ENCODE peak calls at places on chromosome 9, in seven cellular contexts. One of them, this sample, is unnamed.

GRCh38 chr9:88355166-88355565 is 33.1 kb upstream of the SPIN1 start:
- DNase-seq in mammary epithelial cell: peak; percentile 87
- DNase-seq in BE2C: no peak
- DNase-seq in IMR-90: peak; percentile 31
- DNase-seq in fibroblast of lung: peak; percentile 7
- DNase-seq in pancreas: no peak
- DNase-seq in ovary: no peak
- DNase-seq in this sample: no peak

GRCh38 chr9:136713555-136713949 is 1.2 kb downstream of the DIPK1B start:
- DNase-seq in mammary epithelial cell: no peak
- DNase-seq in BE2C: peak; percentile 72
- DNase-seq in IMR-90: no peak
- DNase-seq in fibroblast of lung: no peak
- DNase-seq in pancreas: peak; percentile 77
- DNase-seq in ovary: no peak
- DNase-seq in this sample: no peak

GRCh38 chr9:112896131-112896530 is 5.5 kb upstream of the SLC46A2 start:
- DNase-seq in mammary epithelial cell: no peak
- DNase-seq in BE2C: no peak
- DNase-seq in IMR-90: no peak
- DNase-seq in fibroblast of lung: no peak
- DNase-seq in pancreas: no peak
- DNase-seq in ovary: no peak
- DNase-seq in this sample: no peak

GRCh38 chr9:5448016-5448415 is 2.3 kb upstream of the CD274 start:
- DNase-seq in mammary epithelial cell: no peak
- DNase-seq in BE2C: no peak
- DNase-seq in IMR-90: no peak
- DNase-seq in fibroblast of lung: no peak
- DNase-seq in pancreas: no peak
- DNase-seq in ovary: no peak
- DNase-seq in this sample: no peak

GRCh38 chr9:87085521-87085920 is 138.2 kb upstream of the GAS1 start:
- DNase-seq in mammary epithelial cell: no peak
- DNase-seq in BE2C: no peak
- DNase-seq in IMR-90: no peak
- DNase-seq in fibroblast of lung: no peak
- DNase-seq in pancreas: no peak
- DNase-seq in ovary: no peak
- DNase-seq in this sample: no peak

GRCh38 chr9:35322075-35322885 is 160.5 kb downstream of the UNC13B start:
- DNase-seq in mammary epithelial cell: no peak
- DNase-seq in BE2C: no peak
- DNase-seq in IMR-90: no peak
- DNase-seq in fibroblast of lung: no peak
- DNase-seq in pancreas: no peak
- DNase-seq in ovary: no peak
- DNase-seq in this sample: peak; percentile 1

GRCh38 chr9:34374905-34375552 is 1.7 kb downstream of the MYORG start:
- DNase-seq in mammary epithelial cell: peak; percentile 37
- DNase-seq in BE2C: no peak
- DNase-seq in IMR-90: no peak
- DNase-seq in fibroblast of lung: no peak
- DNase-seq in pancreas: peak; percentile 80
- DNase-seq in ovary: no peak
- DNase-seq in this sample: no peak

GRCh38 chr9:34610434-34611206 is 1.3 kb downstream of the RPP25L start:
- DNase-seq in mammary epithelial cell: no peak
- DNase-seq in BE2C: no peak
- DNase-seq in IMR-90: no peak
- DNase-seq in fibroblast of lung: no peak
- DNase-seq in pancreas: peak; percentile 79
- DNase-seq in ovary: no peak
- DNase-seq in this sample: no peak

GRCh38 chr9:3331801-3332200 is 194.0 kb downstream of the RFX3 start:
- DNase-seq in mammary epithelial cell: no peak
- DNase-seq in BE2C: peak; percentile 22
- DNase-seq in IMR-90: no peak
- DNase-seq in fibroblast of lung: peak; percentile 11
- DNase-seq in pancreas: no peak
- DNase-seq in ovary: no peak
- DNase-seq in this sample: no peak

GRCh38 chr9:121826711-121827110 is 175.3 kb downstream of the DAB2IP start:
- DNase-seq in mammary epithelial cell: no peak
- DNase-seq in BE2C: no peak
- DNase-seq in IMR-90: no peak
- DNase-seq in fibroblast of lung: no peak
- DNase-seq in pancreas: no peak
- DNase-seq in ovary: no peak
- DNase-seq in this sample: no peak

GRCh38 chr9:125985142-125985997 is 238.2 kb downstream of the PBX3 start:
- DNase-seq in mammary epithelial cell: no peak
- DNase-seq in BE2C: no peak
- DNase-seq in IMR-90: no peak
- DNase-seq in fibroblast of lung: no peak
- DNase-seq in pancreas: no peak
- DNase-seq in ovary: no peak
- DNase-seq in this sample: no peak

GRCh38 chr9:134059661-134060395 is 8.0 kb downstream of the BRD3 start:
- DNase-seq in mammary epithelial cell: no peak
- DNase-seq in BE2C: peak; percentile 10
- DNase-seq in IMR-90: no peak
- DNase-seq in fibroblast of lung: no peak
- DNase-seq in pancreas: peak; percentile 56
- DNase-seq in ovary: no peak
- DNase-seq in this sample: peak; percentile 53

GRCh38 chr9:92657296-92658094 is 12.4 kb downstream of the IPPK start:
- DNase-seq in mammary epithelial cell: no peak
- DNase-seq in BE2C: no peak
- DNase-seq in IMR-90: no peak
- DNase-seq in fibroblast of lung: no peak
- DNase-seq in pancreas: no peak
- DNase-seq in ovary: no peak
- DNase-seq in this sample: no peak

GRCh38 chr9:119500072-119500771 is 131.0 kb upstream of the BRINP1 start:
- DNase-seq in mammary epithelial cell: no peak
- DNase-seq in BE2C: no peak
- DNase-seq in IMR-90: no peak
- DNase-seq in fibroblast of lung: no peak
- DNase-seq in pancreas: no peak
- DNase-seq in ovary: no peak
- DNase-seq in this sample: no peak

GRCh38 chr9:89513836-89514235 is 15.9 kb upstream of the SEMA4D start:
- DNase-seq in mammary epithelial cell: no peak
- DNase-seq in BE2C: no peak
- DNase-seq in IMR-90: no peak
- DNase-seq in fibroblast of lung: no peak
- DNase-seq in pancreas: no peak
- DNase-seq in ovary: no peak
- DNase-seq in this sample: no peak

GRCh38 chr9:128723352-128723865 is 518 bp downstream of the ZDHHC12 start:
- DNase-seq in mammary epithelial cell: no peak
- DNase-seq in BE2C: no peak
- DNase-seq in IMR-90: no peak
- DNase-seq in fibroblast of lung: no peak
- DNase-seq in pancreas: no peak
- DNase-seq in ovary: no peak
- DNase-seq in this sample: no peak

GRCh38 chr9:81031422-81032029 is 657.8 kb downstream of the TLE1 start:
- DNase-seq in mammary epithelial cell: peak; percentile 70
- DNase-seq in BE2C: no peak
- DNase-seq in IMR-90: peak; percentile 15
- DNase-seq in fibroblast of lung: no peak
- DNase-seq in pancreas: no peak
- DNase-seq in ovary: no peak
- DNase-seq in this sample: no peak

GRCh38 chr9:110427497-110428104 is 89.9 kb upstream of the TXNDC8 start:
- DNase-seq in mammary epithelial cell: peak; percentile 12
- DNase-seq in BE2C: peak; percentile 60
- DNase-seq in IMR-90: peak; percentile 28
- DNase-seq in fibroblast of lung: peak; percentile 59
- DNase-seq in pancreas: no peak
- DNase-seq in ovary: no peak
- DNase-seq in this sample: peak; percentile 2

GRCh38 chr9:123201083-123201482 is 67.3 kb downstream of the STRBP start:
- DNase-seq in mammary epithelial cell: no peak
- DNase-seq in BE2C: no peak
- DNase-seq in IMR-90: no peak
- DNase-seq in fibroblast of lung: no peak
- DNase-seq in pancreas: no peak
- DNase-seq in ovary: no peak
- DNase-seq in this sample: no peak

DNA sequence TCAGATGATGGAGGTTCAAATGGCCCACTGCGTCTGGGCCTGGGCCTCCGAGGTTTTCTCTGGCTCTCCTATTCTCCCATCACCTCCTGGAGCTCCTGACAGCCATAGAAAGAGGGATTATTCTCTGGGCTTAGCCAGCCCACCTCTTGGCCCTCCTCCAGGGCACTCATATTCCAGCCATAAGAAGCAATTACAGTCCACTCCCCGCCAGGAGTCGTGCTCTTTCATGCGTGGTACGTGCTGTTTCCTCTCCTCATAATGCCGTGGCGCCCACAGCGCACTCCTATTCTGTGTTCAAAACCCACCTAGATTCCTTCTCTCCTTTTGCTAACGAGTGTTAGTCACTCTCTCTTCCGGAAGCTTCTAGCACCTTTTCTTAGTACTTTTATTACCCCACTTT is 240.8 kb upstream of the ZNF462 start:
- DNase-seq in mammary epithelial cell: no peak
- DNase-seq in BE2C: peak; percentile 78
- DNase-seq in IMR-90: no peak
- DNase-seq in fibroblast of lung: no peak
- DNase-seq in pancreas: no peak
- DNase-seq in ovary: no peak
- DNase-seq in this sample: no peak
- TF ChIP-seq CTCF in mammary epithelial cell: no peak
- TF ChIP-seq CTCF in BE2C: peak; percentile 49
- TF ChIP-seq CTCF in IMR-90: no peak
- TF ChIP-seq CTCF in fibroblast of lung: no peak
- TF ChIP-seq CTCF in pancreas: no peak
- TF ChIP-seq CTCF in ovary: no peak
- TF ChIP-seq CTCF in this sample: no peak

DNA sequence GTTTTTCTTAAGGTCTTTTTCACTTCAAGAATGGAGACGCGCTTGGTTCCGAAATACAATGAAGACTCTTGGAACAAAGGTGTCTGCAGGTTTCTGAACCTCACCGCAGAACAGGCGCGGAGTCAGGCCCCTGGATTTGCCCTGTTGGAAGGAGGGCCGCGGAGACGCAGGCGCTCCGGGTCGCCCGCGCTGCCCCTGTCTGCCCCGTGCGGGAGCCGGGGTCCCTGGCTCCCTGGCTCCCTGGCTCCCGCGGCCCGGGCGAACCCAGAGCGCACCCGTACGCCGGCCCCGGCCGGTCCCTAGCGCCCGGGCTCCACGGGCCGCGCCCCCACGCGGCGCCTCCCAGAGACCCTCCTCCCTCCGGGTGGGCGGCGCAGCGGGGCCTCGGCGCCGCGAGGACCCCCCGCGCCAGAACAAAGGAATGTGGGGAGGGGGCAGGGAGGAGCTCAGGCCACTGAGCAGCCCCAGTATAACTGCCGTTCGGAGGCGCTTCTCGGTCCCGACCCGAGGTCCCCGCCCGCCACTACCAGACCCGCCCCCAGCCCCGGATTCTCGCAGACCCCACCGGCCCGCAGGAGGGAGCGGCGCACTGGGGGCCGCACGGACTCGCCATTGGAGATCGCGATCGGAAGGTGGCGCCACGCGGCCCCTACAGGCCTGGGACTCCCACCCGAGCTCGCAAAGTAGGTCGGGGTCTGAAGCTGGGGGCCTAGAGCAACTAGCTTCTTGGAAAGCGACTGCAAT is 2.4 kb downstream of the NFIL3 start:
- DNase-seq in mammary epithelial cell: no peak
- DNase-seq in BE2C: peak; percentile 35
- DNase-seq in IMR-90: peak; percentile 62
- DNase-seq in fibroblast of lung: peak; percentile 72
- DNase-seq in pancreas: peak; percentile 75
- DNase-seq in ovary: peak; percentile 45
- DNase-seq in this sample: no peak
- H3K27me3 ChIP-seq in mammary epithelial cell: no peaks in the 10 kb centered on the region
- H3K27me3 ChIP-seq in BE2C: peaks cover 58% of the 10 kb centered on the region
- H3K27me3 ChIP-seq in IMR-90: no peaks in the 10 kb centered on the region
- H3K27me3 ChIP-seq in fibroblast of lung: no peaks in the 10 kb centered on the region
- H3K27me3 ChIP-seq in pancreas: no peaks in the 10 kb centered on the region
- H3K27me3 ChIP-seq in ovary: no peaks in the 10 kb centered on the region
- H3K27me3 ChIP-seq in this sample: peaks cover 2% of the 10 kb centered on the region

GRCh38 chr9:127388856-127389238 is 8.1 kb upstream of the SLC2A8 start:
- DNase-seq in mammary epithelial cell: no peak
- DNase-seq in BE2C: no peak
- DNase-seq in IMR-90: no peak
- DNase-seq in fibroblast of lung: no peak
- DNase-seq in pancreas: no peak
- DNase-seq in ovary: no peak
- DNase-seq in this sample: no peak
- H3K4me3 ChIP-seq in mammary epithelial cell: no peak overlapping the region
- H3K4me3 ChIP-seq in BE2C: no peak overlapping the region
- H3K4me3 ChIP-seq in IMR-90: no peak overlapping the region
- H3K4me3 ChIP-seq in fibroblast of lung: no peak overlapping the region
- H3K4me3 ChIP-seq in pancreas: no peak overlapping the region
- H3K4me3 ChIP-seq in ovary: no peak overlapping the region
- H3K4me3 ChIP-seq in this sample: no peak overlapping the region

GRCh38 chr9:15509931-15510788 is 610 bp downstream of the PSIP1 start:
- DNase-seq in mammary epithelial cell: no peak
- DNase-seq in BE2C: peak; percentile 64
- DNase-seq in IMR-90: no peak
- DNase-seq in fibroblast of lung: peak; percentile 36
- DNase-seq in pancreas: peak; percentile 79
- DNase-seq in ovary: peak; percentile 47
- DNase-seq in this sample: peak; percentile 78

GRCh38 chr9:15512204-15512603 is 1.4 kb upstream of the PSIP1 start:
- DNase-seq in mammary epithelial cell: no peak
- DNase-seq in BE2C: no peak
- DNase-seq in IMR-90: no peak
- DNase-seq in fibroblast of lung: no peak
- DNase-seq in pancreas: no peak
- DNase-seq in ovary: no peak
- DNase-seq in this sample: peak; percentile 44

GRCh38 chr9:15510789-15511575 is at the start of gene PSIP1:
- DNase-seq in mammary epithelial cell: peak; percentile 72
- DNase-seq in BE2C: peak; percentile 84
- DNase-seq in IMR-90: peak; percentile 75
- DNase-seq in fibroblast of lung: peak; percentile 95
- DNase-seq in pancreas: peak; percentile 81
- DNase-seq in ovary: peak; percentile 78
- DNase-seq in this sample: peak; percentile 99

GRCh38 chr9:15512889-15513288 is 2.1 kb upstream of the PSIP1 start:
- DNase-seq in mammary epithelial cell: no peak
- DNase-seq in BE2C: no peak
- DNase-seq in IMR-90: no peak
- DNase-seq in fibroblast of lung: no peak
- DNase-seq in pancreas: no peak
- DNase-seq in ovary: no peak
- DNase-seq in this sample: no peak

DNA sequence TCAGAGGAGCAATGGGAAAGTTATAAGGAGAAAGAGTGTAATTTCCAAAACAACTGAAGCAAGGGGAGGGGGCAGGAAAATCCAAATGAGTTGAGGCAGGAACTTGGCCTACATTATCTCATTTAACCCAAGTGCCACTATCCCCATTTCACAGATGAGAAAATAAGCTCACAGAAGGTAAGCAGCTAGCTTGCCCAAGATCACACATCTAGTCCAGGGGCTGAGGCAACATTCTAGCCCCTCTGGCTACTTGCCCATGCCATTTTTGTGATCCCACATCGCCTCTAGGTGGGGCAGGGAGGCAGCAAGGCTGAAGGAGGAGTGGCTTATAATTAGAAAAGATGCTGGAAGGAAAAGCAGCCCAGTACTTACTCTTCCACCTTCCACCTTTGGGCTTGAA is 2.6 kb upstream of the PSIP1 start:
- DNase-seq in mammary epithelial cell: no peak
- DNase-seq in BE2C: peak; percentile 23
- DNase-seq in IMR-90: no peak
- DNase-seq in fibroblast of lung: peak; percentile 36
- DNase-seq in pancreas: no peak
- DNase-seq in ovary: no peak
- DNase-seq in this sample: no peak
- TF ChIP-seq CTCF in mammary epithelial cell: peak; percentile 4
- TF ChIP-seq CTCF in BE2C: peak; percentile 35
- TF ChIP-seq CTCF in IMR-90: peak; percentile 12
- TF ChIP-seq CTCF in fibroblast of lung: no peak
- TF ChIP-seq CTCF in pancreas: no peak
- TF ChIP-seq CTCF in ovary: no peak
- TF ChIP-seq CTCF in this sample: peak; percentile 42

This sample was measured in GM06990.